ENCODE peak calls at places on chromosomes 3 and 15, in five cellular contexts. I, Y, X, O and J are unnamed samples. For H3K4me1, the result is how much of the 10 kb centered on the place peaks cover.

GRCh38 chr15:65833501-65834220 is 35.6 kb upstream of the RAB11A start:
- DNase-seq in I (no peak), Y (no peak), X (no peak), O (peak), J (no peak)

GRCh38 chr3:52039846-52040245 is 16.5 kb downstream of the DUSP7 start:
- DNase-seq in Y (no peak), I (no peak), O (peak), X (no peak), J (no peak)

GRCh38 chr3:191005790-191006189 is 143.3 kb upstream of the GMNC start:
- DNase-seq in I (no peak), Y (no peak), O (no peak), X (peak), J (no peak)

GRCh38 chr3:36866358-36866757 is 78.5 kb downstream of the TRANK1 start:
- DNase-seq in X (no peak), Y (no peak), I (no peak), O (no peak), J (no peak)

GRCh38 chr3:10437995-10438901 is 67.1 kb downstream of the ATP2B2 start:
- DNase-seq in I (no peak), X (no peak), Y (no peak), O (no peak), J (peak)

GRCh38 chr3:45110185-45110833 is 35.9 kb downstream of the CDCP1 start:
- DNase-seq in O (peak), X (no peak), Y (no peak), I (no peak), J (no peak)

GRCh38 chr3:173799073-173799830 is 401.7 kb downstream of the NLGN1 start:
- DNase-seq in O (no peak), X (no peak), I (no peak), Y (no peak), J (no peak)

GRCh38 chr3:14803981-14804834 is 14.6 kb upstream of the FGD5 start:
- DNase-seq in I (no peak), O (peak), Y (no peak), X (no peak), J (no peak)

GRCh38 chr3:191761906-191762305 is 300.9 kb downstream of the PYDC2 start:
- DNase-seq in I (no peak), O (no peak), X (no peak), Y (no peak), J (no peak)

GRCh38 chr3:78003090-78003489 is 963.2 kb downstream of the ROBO2 start:
- DNase-seq in X (no peak), I (no peak), Y (no peak), O (no peak), J (no peak)

GRCh38 chr3:9778102-9778501 is 8.4 kb upstream of the CAMK1 start:
- DNase-seq in O (no peak), X (no peak), Y (no peak), I (no peak), J (peak)

GRCh38 chr3:149589332-149589731 is 68.5 kb downstream of the WWTR1 start:
- DNase-seq in Y (no peak), O (no peak), X (no peak), I (no peak), J (no peak)

GRCh38 chr3:52004158-52004787 is 8.6 kb upstream of the RPL29 start:
- DNase-seq in I (no peak), Y (no peak), X (no peak), O (peak), J (peak)

GRCh38 chr15:57743424-57743823 is 36.9 kb downstream of the POLR2M start:
- DNase-seq in Y (no peak), I (no peak), O (peak), X (no peak), J (no peak)

GRCh38 chr3:65854606-65855304 is 184.0 kb downstream of the MAGI1 start:
- DNase-seq in I (no peak), Y (no peak), O (no peak), X (no peak), J (no peak)

GRCh38 chr3:180678231-180678630 is 1.1 kb downstream of the CCDC39 start:
- DNase-seq in X (no peak), Y (no peak), I (no peak), O (no peak), J (no peak)

GRCh38 chr3:107752202-107752990 is 229.6 kb downstream of the BBX start:
- DNase-seq in Y (peak), O (peak), I (no peak), X (no peak), J (no peak)

GRCh38 chr3:73883497-73883896 is 258.8 kb upstream of the PDZRN3 start:
- DNase-seq in X (no peak), Y (no peak), I (no peak), O (no peak), J (no peak)

GRCh38 chr3:143269741-143270140 is 150.2 kb downstream of the CHST2 start:
- DNase-seq in X (no peak), O (no peak), Y (no peak), I (no peak), J (no peak)

GRCh38 chr3:53145109-53146077 is 15.2 kb upstream of the RFT1 start:
- DNase-seq in O (no peak), I (no peak), Y (no peak), X (no peak), J (no peak)

GRCh38 chr3:177553012-177553411 is 355.7 kb upstream of the TBL1XR1 start:
- DNase-seq in O (no peak), I (no peak), X (no peak), Y (no peak), J (no peak)

GRCh38 chr3:184655597-184655996 is 56.3 kb downstream of the MAGEF1 start:
- DNase-seq in O (no peak), Y (no peak), I (no peak), X (no peak), J (no peak)

GRCh38 chr3:16741890-16742289 is 136.7 kb upstream of the DAZL start:
- DNase-seq in O (no peak), Y (no peak), X (no peak), I (no peak), J (no peak)

GRCh38 chr15:100298257-100298656 is 43.5 kb downstream of the ADAMTS17 start:
- DNase-seq in O (no peak), I (no peak), X (no peak), Y (no peak), J (no peak)

GRCh38 chr15:32818758-32819405 is 101.1 kb downstream of the GREM1 start:
- DNase-seq in O (no peak), X (no peak), Y (no peak), I (no peak), J (no peak)

GRCh38 chr3:39934696-39935095 is 125.3 kb downstream of the MYRIP start:
- DNase-seq in Y (no peak), X (no peak), O (no peak), I (no peak), J (no peak)

GRCh38 chr15:51550841-51551240 is 71.7 kb downstream of the DMXL2 start:
- DNase-seq in I (no peak), X (no peak), O (no peak), Y (no peak), J (no peak)

GRCh38 chr3:147943265-147943945 is 534.2 kb downstream of the ZIC1 start:
- DNase-seq in X (no peak), I (no peak), Y (peak), O (no peak), J (no peak)

GRCh38 chr15:49876401-49877038 is 242.5 kb downstream of the ATP8B4 start:
- DNase-seq in O (no peak), Y (peak), X (peak), I (no peak), J (no peak)

DNA sequence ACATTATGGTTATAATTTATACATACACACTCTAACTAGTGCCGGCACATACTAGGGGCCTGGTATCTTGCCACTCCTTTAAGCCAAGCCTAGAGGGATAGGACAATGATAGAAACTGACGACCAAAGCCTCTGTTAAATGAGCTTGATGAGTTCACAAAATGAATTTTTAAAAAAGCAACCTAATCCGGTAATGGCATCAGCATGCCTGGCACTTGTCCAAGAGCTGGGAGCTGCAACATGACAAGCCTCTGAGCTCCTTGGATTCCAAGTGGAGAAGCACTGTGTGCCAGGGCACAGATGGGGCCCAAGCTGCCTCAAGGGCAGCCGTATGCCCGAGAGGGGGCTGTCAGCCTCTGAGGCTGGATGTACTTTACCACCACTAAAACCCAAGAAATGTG is 9.7 kb downstream of the ETV5 start:
- DNase-seq in I (no peak), Y (no peak), O (no peak), X (no peak), J (no peak)
- TF ChIP-seq SRF in I (no peak), Y (no peak), O (no peak), X (no peak), J (no peak)

GRCh38 chr3:188052966-188053340 is 101.0 kb upstream of the LPP start:
- DNase-seq in Y (no peak), O (peak), I (no peak), X (no peak), J (no peak)

GRCh38 chr3:188052229-188052965 is 101.6 kb upstream of the LPP start:
- DNase-seq in O (peak), I (no peak), Y (no peak), X (peak), J (no peak)

GRCh38 chr3:188053710-188054379 is 100.1 kb upstream of the LPP start:
- DNase-seq in I (no peak), Y (no peak), O (no peak), X (no peak), J (no peak)

GRCh38 chr3:188057124-188057523 is 96.8 kb upstream of the LPP start:
- DNase-seq in I (no peak), X (no peak), Y (no peak), O (no peak), J (no peak)

DNA sequence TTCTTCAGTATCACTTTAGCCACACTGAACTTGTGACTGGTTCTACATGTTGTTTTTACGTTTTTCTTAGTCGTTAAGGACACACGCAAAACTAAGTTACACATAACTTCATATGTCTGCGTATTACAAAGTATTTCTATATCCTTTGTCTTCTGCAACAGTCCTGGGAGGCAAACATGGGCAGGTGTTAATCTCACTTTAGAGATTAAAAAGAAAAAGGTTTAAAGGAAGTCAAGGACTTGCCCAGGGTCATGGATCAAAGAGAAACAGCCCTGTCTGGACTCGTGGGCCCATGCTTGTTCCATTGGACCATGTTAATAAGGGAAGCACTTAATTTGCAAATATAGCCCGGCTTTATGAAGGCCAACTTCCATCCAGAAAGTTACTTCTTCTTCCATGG is 98.6 kb upstream of the LPP start:
- DNase-seq in X (no peak), I (no peak), Y (no peak), O (no peak), J (no peak)
- H3K4me1 ChIP-seq in X (under half), I (under half), Y (under half), O (half or more), J (under half)

DNA sequence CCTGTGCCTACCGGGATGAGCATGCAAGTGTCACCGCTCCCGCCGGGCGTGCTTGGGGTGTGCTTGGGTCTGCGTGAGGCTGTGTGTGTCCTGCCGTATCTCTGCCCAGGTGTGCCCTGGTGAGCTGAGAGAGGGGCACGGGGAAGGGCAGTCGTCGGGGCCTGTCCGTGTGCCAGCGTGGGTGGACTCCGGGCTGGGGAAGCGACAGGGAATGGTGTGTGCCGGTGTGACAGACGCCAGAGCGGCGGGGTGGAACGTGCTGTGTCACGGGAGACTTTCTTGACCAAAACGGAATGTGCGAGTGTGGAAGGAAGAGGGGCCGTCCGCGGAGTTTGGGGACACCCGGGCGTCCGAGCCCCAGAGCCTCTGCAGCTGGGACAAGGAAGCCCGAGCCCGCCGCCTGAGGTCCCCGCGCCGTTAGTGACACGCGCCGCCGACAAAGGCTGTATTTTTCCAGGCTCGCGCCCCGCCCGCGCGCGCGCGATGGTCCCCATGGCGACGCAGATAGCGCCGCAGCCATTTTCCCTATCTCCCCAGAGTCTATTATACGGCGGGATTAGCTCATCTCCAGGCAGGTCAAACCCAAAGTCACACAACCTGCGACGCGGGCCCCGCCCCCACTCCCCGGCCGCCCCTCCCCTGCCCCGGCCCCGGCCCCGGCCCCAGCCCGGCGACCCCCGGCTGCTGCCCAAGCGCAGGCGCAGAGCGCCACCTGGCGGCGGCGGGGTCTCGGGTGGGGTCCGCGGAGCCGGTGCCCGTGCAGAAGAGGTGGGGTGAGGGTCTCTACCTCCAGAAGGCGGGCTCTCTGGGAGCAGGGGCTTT is 4.5 kb upstream of the GATA2 start:
- DNase-seq in O (no peak), X (no peak), I (no peak), Y (no peak), J (peak)
- TF ChIP-seq SRF in O (no peak), X (no peak), I (no peak), Y (no peak), J (no peak)

GRCh38 chr15:30939161-30939560 is 35.4 kb downstream of the FAN1 start:
- DNase-seq in O (no peak), X (no peak), Y (no peak), I (no peak), J (no peak)
- H3K4me1 ChIP-seq in O (under half), X (under half), Y (under half), I (under half), J (under half)